ENCODE peak calls at places on chromosomes 13 and 19, in six cellular contexts. M is SK-N-SH, N is K562, H is A549, A is GM12878, J is HepG2. U is an unnamed sample.

GRCh38 chr19:6761053-6761676 is 6.1 kb downstream of the SH2D3A start:
- DNase-seq in M (peak; percentile 77), N (peak; percentile 63), H (peak; percentile 45), A (no peak), J (peak; percentile 28), U (no peak)

GRCh38 chr19:10831980-10832658 is 3.9 kb downstream of the TMED1 start:
- DNase-seq in M (no peak), N (no peak), H (no peak), A (no peak), J (no peak), U (no peak)

GRCh38 chr19:13974073-13974472 is 21.8 kb downstream of the DCAF15 start:
- DNase-seq in M (peak; percentile 66), N (peak; percentile 61), H (no peak), A (no peak), J (no peak), U (no peak)

GRCh38 chr13:101303512-101303911 is 112.8 kb downstream of the NALCN start:
- DNase-seq in M (peak; percentile 9), N (no peak), H (no peak), A (no peak), J (no peak), U (no peak)

GRCh38 chr19:47819841-47820244 is 1.9 kb upstream of the CRX start:
- DNase-seq in M (no peak), N (no peak), H (no peak), A (no peak), J (no peak), U (no peak)

GRCh38 chr13:29513002-29513980 is 82.2 kb downstream of the SLC7A1 start:
- DNase-seq in M (no peak), N (no peak), H (no peak), A (no peak), J (no peak), U (peak; percentile 63)

GRCh38 chr13:24458736-24459135 is 53.8 kb downstream of the PARP4 start:
- DNase-seq in M (no peak), N (no peak), H (no peak), A (no peak), J (no peak), U (no peak)

GRCh38 chr13:30997697-30998547 is 65.5 kb downstream of the TEX26 start:
- DNase-seq in M (peak; percentile 55), N (no peak), H (no peak), A (no peak), J (no peak), U (no peak)

GRCh38 chr19:52961981-52962380 is 700 bp downstream of the ZNF816 start:
- DNase-seq in M (no peak), N (no peak), H (no peak), A (no peak), J (peak; percentile 1), U (no peak)

GRCh38 chr13:60583196-60583908 is 186.3 kb downstream of the TDRD3 start:
- DNase-seq in M (no peak), N (no peak), H (no peak), A (no peak), J (peak; percentile 13), U (peak; percentile 16)

GRCh38 chr13:71577127-71577526 is 289.9 kb downstream of the DACH1 start:
- DNase-seq in M (no peak), N (no peak), H (no peak), A (no peak), J (no peak), U (no peak)

GRCh38 chr19:19568802-19569756 is 31.0 kb downstream of the CILP2 start:
- DNase-seq in M (no peak), N (no peak), H (no peak), A (no peak), J (no peak), U (peak; percentile 67)

GRCh38 chr19:16104722-16105121 is 7.0 kb upstream of the RAB8A start:
- DNase-seq in M (no peak), N (no peak), H (no peak), A (no peak), J (no peak), U (no peak)

GRCh38 chr19:30388819-30389218 is 16.6 kb downstream of the ZNF536 start:
- DNase-seq in M (no peak), N (no peak), H (no peak), A (no peak), J (no peak), U (no peak)

GRCh38 chr19:35008891-35009341 is 8.8 kb downstream of the GRAMD1A start:
- DNase-seq in M (no peak), N (no peak), H (no peak), A (no peak), J (no peak), U (no peak)

GRCh38 chr13:27728271-27728670 is 64.0 kb upstream of the GSX1 start:
- DNase-seq in M (no peak), N (no peak), H (no peak), A (no peak), J (no peak), U (no peak)
- TF ChIP-seq RAD21 in M (no peak), N (no peak), H (no peak), A (no peak), J (no peak), U (no peak)

DNA sequence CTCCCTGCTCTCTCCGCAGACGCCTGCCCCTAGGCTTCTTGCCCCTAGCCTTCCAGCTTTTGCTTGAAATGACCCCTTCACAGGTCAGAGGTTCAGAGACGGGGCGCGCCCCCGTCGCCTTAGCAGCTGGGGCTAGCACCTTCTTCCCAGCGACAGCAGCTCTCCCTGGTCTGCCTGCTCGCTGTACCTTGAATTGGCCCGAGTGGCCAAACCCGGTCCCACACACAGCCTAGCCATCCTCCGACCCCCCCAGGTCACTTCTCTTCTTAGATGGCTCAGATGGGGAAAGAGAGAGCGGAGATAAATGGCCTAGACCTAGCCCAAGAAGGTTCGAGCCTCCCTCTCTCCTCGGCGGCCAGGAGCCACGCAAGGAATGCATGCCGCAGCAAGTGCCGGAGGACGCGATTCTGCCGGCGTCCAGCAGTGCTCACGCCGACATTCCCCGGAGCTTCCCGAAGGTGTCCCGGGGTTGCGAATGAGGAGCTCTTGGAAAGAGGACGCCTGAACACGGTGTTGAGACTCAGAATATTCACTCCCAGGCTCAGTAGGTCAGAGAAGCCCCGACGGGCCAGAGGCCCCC is 1.3 kb downstream of the CDX2 start:
- DNase-seq in M (peak; percentile 25), N (no peak), H (no peak), A (no peak), J (no peak), U (no peak)
- TF ChIP-seq RAD21 in M (no peak), N (no peak), H (no peak), A (no peak), J (no peak), U (no peak)

GRCh38 chr19:55703790-55704215 is 28.8 kb downstream of the EPN1 start:
- DNase-seq in M (peak; percentile 83), N (peak; percentile 69), H (no peak), A (no peak), J (no peak), U (no peak)
- TF ChIP-seq RAD21 in M (no peak), N (peak; percentile 30), H (peak; percentile 12), A (peak; percentile 4), J (peak; percentile 35), U (no peak)

GRCh38 chr13:44107357-44108121 is 227.8 kb downstream of the LACC1 start:
- DNase-seq in M (no peak), N (no peak), H (no peak), A (no peak), J (peak; percentile 2), U (no peak)
- TF ChIP-seq RAD21 in M (no peak), N (no peak), H (no peak), A (no peak), J (no peak), U (no peak)

GRCh38 chr13:111183959-111184684 is 69.0 kb downstream of the ARHGEF7 start:
- DNase-seq in M (no peak), N (no peak), H (no peak), A (no peak), J (no peak), U (no peak)

GRCh38 chr13:111181977-111182376 is 66.9 kb downstream of the ARHGEF7 start:
- DNase-seq in M (no peak), N (no peak), H (no peak), A (no peak), J (no peak), U (no peak)

GRCh38 chr13:111184685-111185401 is 69.7 kb downstream of the ARHGEF7 start:
- DNase-seq in M (no peak), N (no peak), H (no peak), A (peak; percentile 93), J (no peak), U (no peak)

GRCh38 chr13:111179908-111180756 is 65.0 kb downstream of the ARHGEF7 start:
- DNase-seq in M (no peak), N (no peak), H (no peak), A (no peak), J (no peak), U (no peak)

DNA sequence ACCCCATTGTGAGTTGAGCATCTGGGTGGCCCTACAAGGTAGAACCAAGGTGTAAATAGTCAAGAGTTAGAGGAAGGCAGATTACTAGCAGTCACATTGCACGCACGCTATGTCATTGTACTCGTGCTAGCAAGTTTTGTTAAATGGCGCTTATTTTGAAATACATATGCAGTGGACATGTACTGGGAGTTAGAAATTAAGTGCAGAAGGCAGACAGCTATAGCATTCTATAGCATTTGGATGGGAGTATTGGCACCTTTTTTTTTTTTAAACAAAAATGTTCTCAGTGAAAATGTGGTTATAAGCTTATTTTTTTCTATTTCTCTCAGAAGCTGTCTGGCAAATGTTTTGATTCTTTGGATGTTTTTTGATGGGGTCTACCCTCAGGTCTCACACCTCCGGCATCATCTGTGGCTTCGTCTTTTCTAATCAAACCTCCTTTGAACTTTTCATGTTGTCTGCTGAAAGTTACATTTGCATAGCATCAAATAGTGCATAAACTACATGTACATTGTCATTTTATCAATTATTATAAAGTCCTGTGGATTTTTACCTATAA is 68.1 kb downstream of the ARHGEF7 start:
- DNase-seq in M (no peak), N (no peak), H (no peak), A (no peak), J (no peak), U (no peak)
- TF ChIP-seq RAD21 in M (no peak), N (no peak), H (no peak), A (no peak), J (no peak), U (no peak)

DNA sequence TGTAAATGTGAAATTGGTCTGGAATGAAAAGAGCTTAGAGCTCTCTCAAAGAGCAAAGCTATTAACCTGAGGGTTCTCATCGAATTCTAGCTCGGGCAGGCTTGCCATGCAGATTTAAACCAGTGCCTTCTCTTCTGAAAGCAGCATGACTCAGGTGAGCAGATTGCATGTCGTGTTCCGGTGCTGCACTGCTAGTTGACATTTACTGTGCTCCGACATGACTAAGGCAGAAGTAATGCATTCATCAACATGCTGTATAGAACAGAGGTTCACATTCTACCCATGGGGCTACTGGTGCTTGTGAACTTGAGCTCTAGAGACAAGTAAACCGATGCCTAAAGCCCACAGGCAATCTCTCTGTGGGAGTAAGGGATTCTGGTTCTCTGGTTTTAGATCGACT is 947.7 kb downstream of the EFNB2 start:
- DNase-seq in M (no peak), N (no peak), H (peak; percentile 14), A (no peak), J (no peak), U (peak; percentile 2)
- TF ChIP-seq RAD21 in M (no peak), N (no peak), H (no peak), A (no peak), J (no peak), U (no peak)

GRCh38 chr13:46184277-46184699 is 2.3 kb upstream of the LCP1 start:
- DNase-seq in M (peak; percentile 24), N (peak; percentile 72), H (peak; percentile 10), A (no peak), J (peak; percentile 28), U (no peak)
- TF ChIP-seq RAD21 in M (no peak), N (peak; percentile 52), H (peak; percentile 17), A (peak; percentile 69), J (no peak), U (no peak)

U was measured in IMR-90.